ENCODE peak calls at places on chromosome 10, in five cellular contexts. O, S, L, F and G are unnamed samples.

GRCh38 chr10:97267671-97268070 is 24.8 kb downstream of the ARHGAP19 start:
- DNase-seq in O (no peak), S (no peak), L (no peak), F (no peak), G (no peak)

GRCh38 chr10:97889461-97890265 is 40.0 kb downstream of the GOLGA7B start:
- DNase-seq in O (no peak), S (no peak), L (peak), F (no peak), G (no peak)

GRCh38 chr10:30821994-30822692 is 192.6 kb upstream of the LYZL2 start:
- DNase-seq in O (no peak), S (no peak), L (no peak), F (no peak), G (no peak)

GRCh38 chr10:90470971-90471370 is 386.9 kb downstream of the HTR7 start:
- DNase-seq in O (no peak), S (no peak), L (no peak), F (no peak), G (no peak)

GRCh38 chr10:5618829-5619228 is 47.6 kb downstream of the ASB13 start:
- DNase-seq in O (no peak), S (no peak), L (no peak), F (no peak), G (no peak)

GRCh38 chr10:43348511-43349312 is 22.7 kb upstream of the FXYD4 start:
- DNase-seq in O (peak), S (peak), L (peak), F (peak), G (peak)

GRCh38 chr10:91380873-91381561 is 29.1 kb upstream of the HECTD2 start:
- DNase-seq in O (no peak), S (peak), L (no peak), F (no peak), G (no peak)

GRCh38 chr10:102604379-102604960 is 39.8 kb upstream of the TRIM8 start:
- DNase-seq in O (no peak), S (no peak), L (peak), F (no peak), G (no peak)

GRCh38 chr10:124742418-124743187 is 1.6 kb downstream of the FAM53B start:
- DNase-seq in O (no peak), S (peak), L (no peak), F (peak), G (no peak)

GRCh38 chr10:49167629-49168540 is 20.3 kb downstream of the TMEM273 start:
- DNase-seq in O (no peak), S (no peak), L (no peak), F (no peak), G (no peak)

GRCh38 chr10:20013991-20014750 is 197.9 kb downstream of the PLXDC2 start:
- DNase-seq in O (no peak), S (no peak), L (no peak), F (no peak), G (no peak)